ENCODE peak calls at places on chromosomes 5 and 9, in five cellular contexts. O is HepG2, A is H1, G is GM12878, C is K562. R is an unnamed sample.

GRCh38 chr9:125540497-125540896 is 166.5 kb downstream of the MAPKAP1 start:
- DNase-seq in O (no peak), A (no peak), G (no peak), C (no peak), R (no peak)

GRCh38 chr5:54135042-54135441 is 175.3 kb downstream of the ARL15 start:
- DNase-seq in O (no peak), A (no peak), G (no peak), C (no peak), R (no peak)

GRCh38 chr5:78486223-78486622 is 125.8 kb downstream of the SCAMP1 start:
- DNase-seq in O (no peak), A (no peak), G (no peak), C (no peak), R (no peak)

GRCh38 chr9:91159664-91160121 is 202.0 kb downstream of the AUH start:
- DNase-seq in O (no peak), A (no peak), G (no peak), C (no peak), R (no peak)

GRCh38 chr5:45098483-45098882 is 289.7 kb downstream of the MRPS30 start:
- DNase-seq in O (no peak), A (no peak), G (no peak), C (no peak), R (no peak)

GRCh38 chr5:108380531-108381021 is 1.3 kb downstream of the FBXL17 start:
- DNase-seq in O (peak), A (no peak), G (peak), C (peak), R (no peak)

GRCh38 chr9:91898451-91899433 is 51.3 kb downstream of the ROR2 start:
- DNase-seq in O (peak), A (no peak), G (no peak), C (peak), R (no peak)

GRCh38 chr5:73119492-73120157 is 750 bp upstream of the TMEM171 start:
- DNase-seq in O (no peak), A (no peak), G (no peak), C (no peak), R (no peak)

GRCh38 chr9:111108946-111109345 is 70.7 kb upstream of the LPAR1 start:
- DNase-seq in O (no peak), A (no peak), G (no peak), C (no peak), R (no peak)

GRCh38 chr9:123048748-123049147 is 15.3 kb downstream of the GPR21 start:
- DNase-seq in O (no peak), A (no peak), G (no peak), C (no peak), R (no peak)

GRCh38 chr9:137317021-137317978 is 15.2 kb upstream of the NRARP start:
- DNase-seq in O (no peak), A (no peak), G (no peak), C (peak), R (no peak)

GRCh38 chr5:51398875-51399635 is 15.8 kb downstream of the ISL1 start:
- DNase-seq in O (no peak), A (no peak), G (no peak), C (no peak), R (no peak)

GRCh38 chr5:178483620-178484019 is 106.6 kb downstream of the COL23A1 start:
- DNase-seq in O (no peak), A (no peak), G (no peak), C (no peak), R (no peak)

GRCh38 chr5:40986666-40987065 is 77.4 kb downstream of the C7 start:
- DNase-seq in O (no peak), A (no peak), G (no peak), C (no peak), R (no peak)

GRCh38 chr9:27276182-27277030 is 20.5 kb downstream of the EQTN start:
- DNase-seq in O (peak), A (no peak), G (no peak), C (peak), R (peak)

GRCh38 chr5:58088941-58089340 is 370.9 kb downstream of the PLK2 start:
- DNase-seq in O (no peak), A (no peak), G (no peak), C (no peak), R (no peak)

GRCh38 chr5:174642816-174643405 is 81.5 kb upstream of the MSX2 start:
- DNase-seq in O (no peak), A (no peak), G (no peak), C (no peak), R (no peak)

GRCh38 chr9:18424132-18424531 is 49.8 kb upstream of the ADAMTSL1 start:
- DNase-seq in O (no peak), A (no peak), G (no peak), C (no peak), R (no peak)

GRCh38 chr9:123929177-123929869 is 603 bp downstream of the DENND1A start:
- DNase-seq in O (peak), A (no peak), G (no peak), C (peak), R (no peak)

GRCh38 chr9:133135193-133135745 is 14.2 kb upstream of the RALGDS start:
- DNase-seq in O (no peak), A (no peak), G (no peak), C (no peak), R (peak)

GRCh38 chr5:169701910-169702451 is 64.9 kb downstream of the DOCK2 start:
- DNase-seq in O (no peak), A (no peak), G (no peak), C (peak), R (no peak)
- TF ChIP-seq CEBPB in O (no peak), A (no peak), G (no peak), C (no peak), R (no peak)

DNA sequence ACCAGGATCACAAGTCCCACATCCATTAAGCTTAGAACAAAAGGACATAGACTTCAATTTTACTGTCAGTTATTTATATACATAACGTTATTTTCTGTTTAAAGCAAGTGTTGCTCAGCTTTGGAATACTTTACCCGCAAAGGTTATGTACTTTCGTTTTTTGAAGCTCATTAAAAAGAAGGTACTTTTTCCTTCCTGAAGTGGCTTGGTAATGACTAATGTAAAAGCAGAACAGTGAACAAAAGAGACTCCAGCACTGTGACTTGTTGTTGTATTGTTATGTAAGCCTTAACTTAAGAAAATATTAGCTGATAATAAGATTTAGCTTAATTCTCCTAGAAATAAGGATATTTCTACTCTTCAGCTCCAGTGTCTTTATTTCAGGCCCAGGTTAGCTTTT is 97.3 kb upstream of the SLCO6A1 start:
- DNase-seq in O (no peak), A (no peak), G (peak), C (no peak), R (no peak)
- TF ChIP-seq SIN3A in O (no peak), A (no peak), G (no peak), C (no peak), R (no peak)

DNA sequence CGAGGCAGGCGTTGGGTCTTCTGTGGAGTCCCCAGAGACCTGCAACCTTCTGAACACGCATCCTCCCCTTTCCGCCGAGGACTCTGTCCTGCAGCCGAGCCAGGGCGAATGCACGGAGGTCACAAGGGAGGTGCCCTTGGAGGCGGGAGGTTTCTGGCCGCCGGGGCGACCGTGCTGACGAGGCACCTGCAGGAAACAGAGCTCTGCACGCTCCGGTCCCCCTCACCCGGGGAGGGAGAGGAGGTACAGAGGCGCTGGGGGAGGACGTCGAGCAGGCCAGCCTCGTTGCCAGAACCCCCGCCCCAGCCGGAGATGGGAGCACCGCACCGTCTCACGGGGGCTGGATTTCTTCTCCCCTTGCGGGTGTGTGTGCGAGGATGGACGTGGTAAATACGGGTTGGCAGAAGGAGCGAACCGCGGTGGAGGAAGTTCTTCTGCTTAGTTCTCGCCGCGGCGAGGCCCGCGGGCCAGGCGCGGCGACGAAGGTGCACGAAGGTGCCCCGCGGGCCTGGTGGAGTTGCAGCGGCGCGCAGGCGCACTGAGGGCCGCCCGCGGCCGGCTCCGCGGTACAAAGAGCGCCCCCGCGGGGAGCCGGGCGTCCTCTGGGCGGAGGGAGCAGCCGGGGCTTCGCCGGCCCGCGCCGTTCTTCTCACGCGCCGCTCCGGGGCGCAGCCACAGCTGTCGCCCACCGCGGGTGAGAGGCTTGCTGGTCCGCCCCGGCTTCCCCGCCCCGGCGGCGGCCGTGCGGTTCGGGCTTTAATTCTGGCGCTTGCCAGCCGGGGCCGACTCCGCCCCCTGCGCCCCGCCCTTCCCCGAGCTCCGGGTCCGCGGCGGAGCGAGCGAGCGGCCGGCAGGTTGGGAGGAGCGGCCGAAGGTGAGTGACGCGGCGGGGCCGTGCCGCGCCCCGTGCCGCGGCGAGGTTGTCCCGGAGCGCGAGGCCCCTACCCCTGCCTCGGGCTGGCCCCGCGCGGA is 289.5 kb downstream of the DOCK8 start:
- DNase-seq in O (peak), A (peak), G (no peak), C (peak), R (peak)
- TF ChIP-seq POLR2A in O (no peak), A (no peak), G (no peak), C (no peak), R (no peak)

GRCh38 chr5:167036585-167036984 is 1254.9 kb upstream of the WWC1 start:
- DNase-seq in O (no peak), A (no peak), G (no peak), C (no peak), R (no peak)

GRCh38 chr5:167029488-167029887 is 1262.0 kb upstream of the WWC1 start:
- DNase-seq in O (no peak), A (no peak), G (no peak), C (no peak), R (no peak)

GRCh38 chr5:167030500-167031120 is 1260.8 kb upstream of the WWC1 start:
- DNase-seq in O (no peak), A (peak), G (no peak), C (no peak), R (no peak)
- TF ChIP-seq CEBPB in O (no peak), A (no peak), G (no peak), C (no peak), R (no peak)

GRCh38 chr5:6473284-6473683 is 24.6 kb downstream of the UBE2QL1 start:
- DNase-seq in O (no peak), A (no peak), G (no peak), C (no peak), R (no peak)
- TF ChIP-seq SIN3A in O (no peak), A (no peak), G (no peak), C (no peak), R (no peak)

DNA sequence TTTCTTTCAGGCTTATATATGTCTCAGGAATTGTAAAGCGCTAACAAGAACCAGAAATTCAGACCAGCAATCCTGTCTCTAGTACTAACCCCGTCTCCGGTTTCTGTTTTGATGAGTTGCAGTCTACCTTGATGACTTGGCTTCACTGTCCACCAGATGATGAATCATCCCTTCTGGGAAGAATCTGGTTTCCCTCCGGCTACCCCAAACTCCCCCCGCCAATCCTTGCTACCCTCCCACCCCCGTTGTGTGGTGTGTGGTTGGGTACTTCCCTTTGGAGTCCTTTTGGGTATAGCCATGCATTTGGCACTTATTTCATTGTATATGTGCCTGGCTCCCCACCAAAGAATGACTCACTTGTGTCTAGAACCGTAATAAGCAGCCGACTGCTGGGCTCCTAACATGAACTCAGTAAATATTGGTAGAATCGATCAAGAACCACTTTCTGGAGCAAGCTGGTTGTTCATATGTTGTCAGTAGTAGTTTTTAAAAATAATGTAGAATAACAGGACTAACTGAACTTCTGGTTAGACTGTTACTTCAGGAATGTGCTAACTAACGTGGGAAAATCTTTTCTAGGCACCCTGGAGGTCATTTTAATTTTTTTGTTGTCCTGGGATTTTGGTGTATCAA is 8.3 kb upstream of the TGFBI start:
- DNase-seq in O (peak), A (no peak), G (no peak), C (peak), R (peak)
- TF ChIP-seq POLR2A in O (no peak), A (no peak), G (no peak), C (no peak), R (no peak)

GRCh38 chr5:112210430-112211005 is 208.6 kb downstream of the EPB41L4A start:
- DNase-seq in O (peak), A (no peak), G (no peak), C (peak), R (peak)
- TF ChIP-seq CEBPB in O (no peak), A (no peak), G (no peak), C (no peak), R (no peak)

GRCh38 chr5:148202531-148203092 is at the start of gene SPINK6:
- DNase-seq in O (no peak), A (no peak), G (no peak), C (no peak), R (no peak)
- TF ChIP-seq SIN3A in O (no peak), A (no peak), G (no peak), C (no peak), R (no peak)

R was measured in HCT116.